ENCODE peak calls at places on chromosomes 1 and 21, in eight cellular contexts. G, W, E, F, N, A, P and D are unnamed samples.
A peak's percentile ranks its signal among the peaks of the same experiment; 100 is the strongest.

GRCh38 chr1:210373878-210374599 is 45.3 kb downstream of the HHAT start:
- DNase-seq in G (no peak), W (no peak), E (no peak), F (peak; percentile 23), N (no peak), A (peak; percentile 99), P (peak; percentile 97), D (peak; percentile 86)

GRCh38 chr1:224205438-224205840 is 22.4 kb downstream of the DEGS1 start:
- DNase-seq in G (no peak), W (no peak), E (no peak), F (peak; percentile 77), N (no peak), A (peak; percentile 82), P (peak; percentile 91), D (no peak)

GRCh38 chr1:210239295-210240155 is 6.9 kb downstream of the SERTAD4 start:
- DNase-seq in G (no peak), W (no peak), E (no peak), F (no peak), N (peak; percentile 46), A (peak; percentile 98), P (peak; percentile 85), D (peak; percentile 20)

GRCh38 chr21:32350981-32351380 is 41.8 kb downstream of the URB1 start:
- DNase-seq in G (no peak), W (no peak), E (no peak), F (no peak), N (no peak), A (no peak), P (no peak), D (no peak)

GRCh38 chr1:33636209-33636608 is 163.8 kb downstream of the ZSCAN20 start:
- DNase-seq in G (no peak), W (no peak), E (no peak), F (no peak), N (peak; percentile 32), A (no peak), P (no peak), D (no peak)

GRCh38 chr1:93779540-93780121 is 98.0 kb upstream of the BCAR3 start:
- DNase-seq in G (no peak), W (no peak), E (no peak), F (no peak), N (no peak), A (peak; percentile 95), P (peak; percentile 92), D (no peak)

GRCh38 chr1:17684810-17685209 is 70.3 kb upstream of the ACTL8 start:
- DNase-seq in G (no peak), W (no peak), E (no peak), F (no peak), N (no peak), A (no peak), P (no peak), D (no peak)

GRCh38 chr1:83818916-83819315 is 180.0 kb downstream of the TTLL7 start:
- DNase-seq in G (no peak), W (peak; percentile 16), E (no peak), F (no peak), N (no peak), A (no peak), P (peak; percentile 3), D (no peak)

GRCh38 chr1:47325530-47325929 is 8.1 kb upstream of the CMPK1 start:
- DNase-seq in G (no peak), W (no peak), E (no peak), F (no peak), N (no peak), A (no peak), P (peak; percentile 36), D (no peak)

GRCh38 chr1:229411434-229412055 is 22.3 kb downstream of the ACTA1 start:
- DNase-seq in G (no peak), W (no peak), E (no peak), F (peak; percentile 23), N (no peak), A (no peak), P (no peak), D (no peak)
- H3K27me3 ChIP-seq in G (peaks cover 28% of the 10 kb centered on the region), W (no peaks in the 10 kb centered on the region), E (peaks cover 38% of the 10 kb centered on the region), F (peaks cover 13% of the 10 kb centered on the region), N (no peaks in the 10 kb centered on the region), A (peaks cover 31% of the 10 kb centered on the region), P (peaks cover 26% of the 10 kb centered on the region), D (no peaks in the 10 kb centered on the region)

GRCh38 chr1:65840683-65841082 is 48.0 kb downstream of the PDE4B start:
- DNase-seq in G (no peak), W (no peak), E (no peak), F (no peak), N (no peak), A (no peak), P (no peak), D (no peak)

GRCh38 chr1:65832296-65832695 is 39.6 kb downstream of the PDE4B start:
- DNase-seq in G (no peak), W (no peak), E (no peak), F (no peak), N (no peak), A (peak; percentile 73), P (peak; percentile 72), D (no peak)

GRCh38 chr1:65836686-65837085 is 44.0 kb downstream of the PDE4B start:
- DNase-seq in G (no peak), W (no peak), E (no peak), F (no peak), N (no peak), A (no peak), P (no peak), D (no peak)
- H3K27ac ChIP-seq in G (no peak overlapping the region), W (no peak overlapping the region), E (no peak overlapping the region), F (no peak overlapping the region), N (no peak overlapping the region), A (no peak overlapping the region), P (no peak overlapping the region), D (no peak overlapping the region)

GRCh38 chr1:11860586-11860985 is 1.8 kb upstream of the NPPB start:
- DNase-seq in G (no peak), W (no peak), E (no peak), F (no peak), N (no peak), A (no peak), P (no peak), D (no peak)
- H3K27me3 ChIP-seq in G (peaks cover 49% of the 10 kb centered on the region), W (no peaks in the 10 kb centered on the region), E (peaks cover 50% of the 10 kb centered on the region), F (peaks cover 18% of the 10 kb centered on the region), N (no peaks in the 10 kb centered on the region), A (peaks cover 37% of the 10 kb centered on the region), P (peaks cover 28% of the 10 kb centered on the region), D (peaks cover 85% of the 10 kb centered on the region)

GRCh38 chr21:29338256-29338655 is 39.5 kb downstream of the BACH1 start:
- DNase-seq in G (no peak), W (no peak), E (no peak), F (no peak), N (no peak), A (no peak), P (no peak), D (no peak)

GRCh38 chr21:29340228-29340627 is 41.5 kb downstream of the BACH1 start:
- DNase-seq in G (no peak), W (no peak), E (no peak), F (no peak), N (no peak), A (no peak), P (peak; percentile 55), D (no peak)

GRCh38 chr21:29343517-29343916 is 44.8 kb downstream of the BACH1 start:
- DNase-seq in G (no peak), W (peak; percentile 35), E (no peak), F (no peak), N (no peak), A (peak; percentile 95), P (peak; percentile 94), D (no peak)

GRCh38 chr21:29346281-29346680 is 47.6 kb downstream of the BACH1 start:
- DNase-seq in G (no peak), W (no peak), E (no peak), F (no peak), N (no peak), A (no peak), P (no peak), D (no peak)

GRCh38 chr21:29342394-29342957 is 43.8 kb downstream of the BACH1 start:
- DNase-seq in G (no peak), W (peak; percentile 44), E (peak; percentile 19), F (no peak), N (peak; percentile 87), A (peak; percentile 99), P (peak; percentile 99), D (no peak)
- H3K27ac ChIP-seq in G (peak overlapping the region; percentile 27), W (peak overlapping the region; percentile 50), E (peak overlapping the region; percentile 44), F (no peak overlapping the region), N (peak overlapping the region; percentile 67), A (peak overlapping the region; percentile 95), P (peak overlapping the region; percentile 68), D (no peak overlapping the region)

GRCh38 chr1:184033711-184034167 is 3.8 kb downstream of the COLGALT2 start:
- DNase-seq in G (no peak), W (no peak), E (no peak), F (no peak), N (no peak), A (peak; percentile 67), P (peak; percentile 76), D (no peak)
- H3K27me3 ChIP-seq in G (peaks cover 6% of the 10 kb centered on the region), W (no peaks in the 10 kb centered on the region), E (peaks cover 29% of the 10 kb centered on the region), F (no peaks in the 10 kb centered on the region), N (no peaks in the 10 kb centered on the region), A (peaks cover 10% of the 10 kb centered on the region), P (no peaks in the 10 kb centered on the region), D (no peaks in the 10 kb centered on the region)

GRCh38 chr1:192435704-192436103 is 118.9 kb downstream of the RGS21 start:
- DNase-seq in G (no peak), W (no peak), E (no peak), F (no peak), N (no peak), A (no peak), P (no peak), D (no peak)
- H3K27ac ChIP-seq in G (no peak overlapping the region), W (no peak overlapping the region), E (no peak overlapping the region), F (no peak overlapping the region), N (no peak overlapping the region), A (no peak overlapping the region), P (no peak overlapping the region), D (no peak overlapping the region)

GRCh38 chr1:77550135-77550534 is 132.3 kb downstream of the ZZZ3 start:
- DNase-seq in G (no peak), W (no peak), E (no peak), F (no peak), N (no peak), A (no peak), P (no peak), D (no peak)

GRCh38 chr1:77546890-77547289 is 135.6 kb downstream of the ZZZ3 start:
- DNase-seq in G (no peak), W (no peak), E (no peak), F (no peak), N (no peak), A (no peak), P (no peak), D (no peak)

GRCh38 chr1:77545970-77546369 is 136.5 kb downstream of the ZZZ3 start:
- DNase-seq in G (no peak), W (no peak), E (no peak), F (no peak), N (no peak), A (peak; percentile 57), P (peak; percentile 54), D (no peak)

GRCh38 chr1:77544845-77545244 is 137.6 kb downstream of the ZZZ3 start:
- DNase-seq in G (no peak), W (no peak), E (no peak), F (no peak), N (no peak), A (peak; percentile 52), P (no peak), D (no peak)

GRCh38 chr1:77548285-77548684 is 134.2 kb downstream of the ZZZ3 start:
- DNase-seq in G (no peak), W (no peak), E (no peak), F (no peak), N (no peak), A (no peak), P (no peak), D (no peak)
- H3K27me3 ChIP-seq in G (no peaks in the 10 kb centered on the region), W (no peaks in the 10 kb centered on the region), E (no peaks in the 10 kb centered on the region), F (no peaks in the 10 kb centered on the region), N (no peaks in the 10 kb centered on the region), A (no peaks in the 10 kb centered on the region), P (no peaks in the 10 kb centered on the region), D (no peaks in the 10 kb centered on the region)

GRCh38 chr1:243548516-243548915 is 292.7 kb downstream of the SDCCAG8 start:
- DNase-seq in G (no peak), W (no peak), E (no peak), F (no peak), N (no peak), A (peak; percentile 38), P (no peak), D (no peak)
- H3K27ac ChIP-seq in G (no peak overlapping the region), W (no peak overlapping the region), E (no peak overlapping the region), F (no peak overlapping the region), N (no peak overlapping the region), A (peak overlapping the region; percentile 75), P (no peak overlapping the region), D (no peak overlapping the region)